ENCODE peak calls at places on chromosomes 4 and X, in ten cellular contexts. A is AG09309, D is cardiac muscle cell, P is Peyer's patch, O is aorta, N is AG04450, T is kidney epithelial cell, B is fibroblast of pulmonary artery, F is neural progenitor cell, J is heart right ventricle. W is an unnamed sample.

GRCh38 chr4:158824425-158825274 is 55.8 kb downstream of the FNIP2 start:
- DNase-seq in A (no peak), D (peak), P (no peak), O (no peak), N (no peak), T (peak), B (peak), F (no peak), J (no peak), W (no peak)

GRCh38 chr4:156778093-156778492 is 193.5 kb downstream of the PDGFC start:
- DNase-seq in A (no peak), D (no peak), P (no peak), O (no peak), N (no peak), T (no peak), B (peak), F (no peak), J (no peak), W (no peak)

GRCh38 chrX:14832591-14832990 is 40.3 kb downstream of the FANCB start:
- DNase-seq in A (no peak), D (no peak), P (no peak), O (no peak), N (no peak), T (no peak), B (peak), F (no peak), J (no peak), W (no peak)

GRCh38 chr4:76764251-76764650 is 133.7 kb downstream of the SOWAHB start:
- DNase-seq in A (no peak), D (no peak), P (no peak), O (no peak), N (no peak), T (no peak), B (peak), F (peak), J (no peak), W (peak)

GRCh38 chr4:38193464-38193863 is 233.3 kb downstream of the PTTG2 start:
- DNase-seq in A (no peak), D (no peak), P (no peak), O (no peak), N (no peak), T (peak), B (no peak), F (no peak), J (no peak), W (no peak)

GRCh38 chrX:53262918-53263394 is 18.4 kb downstream of the IQSEC2 start:
- DNase-seq in A (no peak), D (no peak), P (no peak), O (no peak), N (no peak), T (no peak), B (peak), F (no peak), J (no peak), W (no peak)

GRCh38 chr4:2291705-2292651 is 30.1 kb upstream of the MXD4 start:
- DNase-seq in A (no peak), D (no peak), P (no peak), O (peak), N (no peak), T (no peak), B (no peak), F (no peak), J (no peak), W (no peak)

GRCh38 chr4:47837582-47838294 is at the start of gene CORIN:
- DNase-seq in A (no peak), D (peak), P (peak), O (peak), N (no peak), T (no peak), B (no peak), F (peak), J (no peak), W (no peak)

GRCh38 chr4:72031868-72032619 is at the start of gene NPFFR2:
- DNase-seq in A (no peak), D (peak), P (no peak), O (peak), N (no peak), T (peak), B (peak), F (peak), J (peak), W (peak)

GRCh38 chr4:1462009-1462767 is 55.9 kb upstream of the NKX1-1 start:
- DNase-seq in A (no peak), D (no peak), P (no peak), O (no peak), N (no peak), T (no peak), B (no peak), F (no peak), J (no peak), W (no peak)

GRCh38 chr4:1885414-1885813 is 14.2 kb downstream of the NSD2 start:
- DNase-seq in A (no peak), D (peak), P (no peak), O (peak), N (no peak), T (no peak), B (no peak), F (no peak), J (no peak), W (no peak)

GRCh38 chr4:1563768-1564485 is 120.2 kb downstream of the FAM53A start:
- DNase-seq in A (no peak), D (no peak), P (no peak), O (no peak), N (no peak), T (no peak), B (no peak), F (no peak), J (no peak), W (no peak)

GRCh38 chrX:40912576-40912975 is 172.7 kb upstream of the USP9X start:
- DNase-seq in A (no peak), D (no peak), P (no peak), O (no peak), N (no peak), T (no peak), B (no peak), F (no peak), J (no peak), W (no peak)

GRCh38 chr4:186685744-186686143 is 37.9 kb downstream of the FAT1 start:
- DNase-seq in A (peak), D (no peak), P (no peak), O (no peak), N (peak), T (peak), B (peak), F (no peak), J (no peak), W (peak)

GRCh38 chr4:6612961-6613675 is 27.4 kb upstream of the MRFAP1 start:
- DNase-seq in A (no peak), D (no peak), P (no peak), O (peak), N (no peak), T (no peak), B (no peak), F (no peak), J (no peak), W (no peak)

GRCh38 chr4:14375816-14376215 is 626.5 kb upstream of the CPEB2 start:
- DNase-seq in A (no peak), D (no peak), P (no peak), O (no peak), N (no peak), T (no peak), B (peak), F (no peak), J (no peak), W (peak)

GRCh38 chrX:1592128-1592862 is 891 bp downstream of the AKAP17A start:
- DNase-seq in A (no peak), D (peak), P (no peak), O (peak), N (no peak), T (no peak), B (peak), F (no peak), J (no peak), W (peak)

GRCh38 chrX:85107407-85107806 is 103.7 kb downstream of the APOOL start:
- DNase-seq in A (no peak), D (no peak), P (no peak), O (peak), N (no peak), T (no peak), B (no peak), F (no peak), J (no peak), W (no peak)

GRCh38 chr4:134216436-134216835 is 14.8 kb upstream of the PABPC4L start:
- DNase-seq in A (peak), D (no peak), P (no peak), O (no peak), N (no peak), T (peak), B (peak), F (no peak), J (no peak), W (no peak)

GRCh38 chr4:113300384-113301011 is 251.0 kb downstream of the ANK2 start:
- DNase-seq in A (peak), D (peak), P (no peak), O (no peak), N (peak), T (peak), B (peak), F (no peak), J (peak), W (peak)

GRCh38 chr4:37383579-37384229 is 139.2 kb downstream of the NWD2 start:
- DNase-seq in A (no peak), D (peak), P (no peak), O (no peak), N (no peak), T (no peak), B (peak), F (peak), J (no peak), W (no peak)

GRCh38 chr4:139219450-139220055 is 42.5 kb upstream of the ELF2 start:
- DNase-seq in A (no peak), D (no peak), P (no peak), O (no peak), N (no peak), T (no peak), B (no peak), F (no peak), J (no peak), W (no peak)

GRCh38 chr4:176755624-176756023 is 37.1 kb downstream of the VEGFC start:
- DNase-seq in A (no peak), D (no peak), P (no peak), O (no peak), N (no peak), T (no peak), B (no peak), F (no peak), J (no peak), W (no peak)

GRCh38 chrX:111005151-111005550 is 90.8 kb upstream of the PAK3 start:
- DNase-seq in A (no peak), D (no peak), P (no peak), O (no peak), N (no peak), T (no peak), B (no peak), F (peak), J (no peak), W (no peak)

GRCh38 chr4:52780206-52780605 is 29.0 kb upstream of the ERVMER34-1 start:
- DNase-seq in A (peak), D (no peak), P (no peak), O (no peak), N (peak), T (no peak), B (peak), F (no peak), J (peak), W (peak)

GRCh38 chr4:8388471-8388870 is 52.1 kb downstream of the ACOX3 start:
- DNase-seq in A (no peak), D (no peak), P (no peak), O (no peak), N (no peak), T (no peak), B (no peak), F (no peak), J (no peak), W (no peak)

GRCh38 chrX:79506001-79506400 is 138.9 kb upstream of the ITM2A start:
- DNase-seq in A (no peak), D (no peak), P (no peak), O (no peak), N (no peak), T (no peak), B (no peak), F (no peak), J (no peak), W (no peak)

GRCh38 chr4:4858527-4858926 is 938 bp upstream of the MSX1 start:
- DNase-seq in A (no peak), D (no peak), P (no peak), O (no peak), N (no peak), T (no peak), B (no peak), F (peak), J (no peak), W (no peak)

GRCh38 chr4:4860381-4860802 is 927 bp downstream of the MSX1 start:
- DNase-seq in A (no peak), D (no peak), P (no peak), O (no peak), N (no peak), T (no peak), B (peak), F (no peak), J (no peak), W (no peak)

GRCh38 chr4:4860803-4861591 is 1.5 kb downstream of the MSX1 start:
- DNase-seq in A (no peak), D (no peak), P (no peak), O (no peak), N (no peak), T (no peak), B (peak), F (peak), J (peak), W (no peak)

GRCh38 chr4:4859010-4859798 is at the start of gene MSX1:
- DNase-seq in A (peak), D (peak), P (peak), O (peak), N (peak), T (no peak), B (peak), F (peak), J (peak), W (peak)

GRCh38 chr4:4859799-4860380 is 425 bp downstream of the MSX1 start:
- DNase-seq in A (no peak), D (peak), P (no peak), O (no peak), N (no peak), T (no peak), B (no peak), F (peak), J (no peak), W (no peak)
- H3K4me3 ChIP-seq in A (peak), D (peak), P (peak), O (peak), N (peak), T (peak), B (peak), F (peak), J (peak), W (peak)

GRCh38 chrX:101097546-101098453 is at the start of gene CENPI:
- DNase-seq in A (peak), D (peak), P (peak), O (peak), N (peak), T (peak), B (peak), F (peak), J (peak), W (peak)
- H3K4me3 ChIP-seq in A (peak), D (peak), P (peak), O (no peak), N (peak), T (peak), B (peak), F (peak), J (peak), W (peak)

GRCh38 chrX:28586291-28586690 is 955 bp upstream of the IL1RAPL1 start:
- DNase-seq in A (no peak), D (peak), P (no peak), O (no peak), N (peak), T (no peak), B (peak), F (peak), J (peak), W (no peak)
- H3K4me3 ChIP-seq in A (no peak), D (peak), P (no peak), O (peak), N (peak), T (peak), B (peak), F (peak), J (peak), W (peak)

GRCh38 chr4:54904953-54905352 is 220.4 kb downstream of the KDR start:
- DNase-seq in A (no peak), D (no peak), P (no peak), O (no peak), N (no peak), T (no peak), B (no peak), F (no peak), J (no peak), W (no peak)
- H3K4me3 ChIP-seq in A (no peak), D (no peak), P (no peak), O (no peak), N (no peak), T (no peak), B (no peak), F (no peak), J (no peak), W (no peak)

GRCh38 chrX:47560831-47561652 is at the start of gene ARAF:
- DNase-seq in A (peak), D (peak), P (peak), O (peak), N (peak), T (peak), B (peak), F (peak), J (peak), W (peak)

GRCh38 chrX:47561653-47562151 is 697 bp downstream of the ARAF start:
- DNase-seq in A (no peak), D (no peak), P (no peak), O (no peak), N (no peak), T (no peak), B (no peak), F (no peak), J (no peak), W (no peak)

GRCh38 chrX:47558436-47558835 is 2.6 kb upstream of the ARAF start:
- DNase-seq in A (no peak), D (no peak), P (no peak), O (no peak), N (no peak), T (no peak), B (no peak), F (no peak), J (no peak), W (no peak)

GRCh38 chrX:47560179-47560830 is 700 bp upstream of the ARAF start:
- DNase-seq in A (no peak), D (no peak), P (no peak), O (no peak), N (no peak), T (no peak), B (no peak), F (no peak), J (no peak), W (no peak)

GRCh38 chrX:47556045-47556623 is 4.9 kb upstream of the ARAF start:
- DNase-seq in A (peak), D (peak), P (peak), O (peak), N (peak), T (peak), B (peak), F (peak), J (peak), W (peak)
- H3K4me3 ChIP-seq in A (peak), D (peak), P (peak), O (no peak), N (peak), T (peak), B (peak), F (peak), J (peak), W (peak)

GRCh38 chrX:10722804-10723364 is 102.5 kb upstream of the MID1 start:
- DNase-seq in A (peak), D (peak), P (peak), O (no peak), N (peak), T (no peak), B (peak), F (peak), J (peak), W (peak)
- H3K4me3 ChIP-seq in A (no peak), D (no peak), P (no peak), O (no peak), N (no peak), T (no peak), B (no peak), F (no peak), J (no peak), W (no peak)